ENCODE peak calls at places on chromosomes 7 and 10, in four cellular contexts. H is H1, Q is SK-N-SH, N is HCT116. C is an unnamed sample.
A peak's percentile ranks its signal among the peaks of the same experiment; 100 is the strongest.

GRCh38 chr7:123639646-123640045 is 16.0 kb upstream of the LMOD2 start:
- DNase-seq in H (no peak), Q (no peak), N (no peak), C (no peak)

GRCh38 chr10:88735661-88736060 is 24.2 kb upstream of the LIPN start:
- DNase-seq in H (no peak), Q (no peak), N (no peak), C (no peak)

GRCh38 chr10:5840314-5841307 is 27.4 kb upstream of the GDI2 start:
- DNase-seq in H (no peak), Q (no peak), N (no peak), C (no peak)

GRCh38 chr7:2691223-2691818 is 3.3 kb downstream of the AMZ1 start:
- DNase-seq in H (no peak), Q (no peak), N (no peak), C (no peak)

GRCh38 chr10:82750538-82750937 is 875.5 kb downstream of the NRG3 start:
- DNase-seq in H (no peak), Q (no peak), N (no peak), C (no peak)

GRCh38 chr10:132724436-132724835 is 61.5 kb downstream of the NKX6-2 start:
- DNase-seq in H (no peak), Q (no peak), N (no peak), C (no peak)

GRCh38 chr7:17185690-17186070 is 112.8 kb upstream of the AHR start:
- DNase-seq in H (no peak), Q (no peak), N (no peak), C (no peak)

GRCh38 chr7:20063645-20064044 is 153.5 kb downstream of the MACC1 start:
- DNase-seq in H (no peak), Q (no peak), N (no peak), C (no peak)

GRCh38 chr7:30595461-30596042 is 874 bp downstream of the GARS1 start:
- DNase-seq in H (no peak), Q (peak; percentile 26), N (no peak), C (no peak)

GRCh38 chr7:105715528-105715927 is 134.2 kb upstream of the EFCAB10 start:
- DNase-seq in H (no peak), Q (no peak), N (no peak), C (no peak)

GRCh38 chr7:80348221-80348620 is 163.6 kb downstream of the GNAT3 start:
- DNase-seq in H (no peak), Q (no peak), N (no peak), C (no peak)

GRCh38 chr7:51732066-51732465 is 415.5 kb upstream of the COBL start:
- DNase-seq in H (no peak), Q (no peak), N (no peak), C (no peak)

GRCh38 chr10:50417486-50417905 is 166.2 kb upstream of the ASAH2 start:
- DNase-seq in H (no peak), Q (peak; percentile 11), N (no peak), C (peak; percentile 24)

GRCh38 chr10:110993024-110993693 is 73.8 kb downstream of the SHOC2 start:
- DNase-seq in H (no peak), Q (no peak), N (no peak), C (no peak)

GRCh38 chr7:83876593-83876992 is 227.7 kb upstream of the SEMA3E start:
- DNase-seq in H (no peak), Q (no peak), N (no peak), C (peak; percentile 38)

GRCh38 chr10:5585517-5586222 is 60.9 kb downstream of the CALML3 start:
- DNase-seq in H (no peak), Q (no peak), N (no peak), C (no peak)

GRCh38 chr10:5900247-5900646 is 10.2 kb downstream of the FBH1 start:
- DNase-seq in H (no peak), Q (no peak), N (no peak), C (no peak)

GRCh38 chr10:110840225-110840922 is 31.4 kb upstream of the PDCD4 start:
- DNase-seq in H (no peak), Q (no peak), N (no peak), C (no peak)

GRCh38 chr10:53479365-53479764 is 706.8 kb upstream of the MBL2 start:
- DNase-seq in H (no peak), Q (no peak), N (no peak), C (no peak)

GRCh38 chr7:102122026-102122425 is 164.6 kb upstream of the SH2B2 start:
- DNase-seq in H (no peak), Q (no peak), N (no peak), C (no peak)

GRCh38 chr7:16564023-16564380 is 37.4 kb downstream of the LRRC72 start:
- DNase-seq in H (no peak), Q (no peak), N (no peak), C (no peak)

GRCh38 chr7:137295925-137296324 is 47.6 kb downstream of the PTN start:
- DNase-seq in H (no peak), Q (no peak), N (no peak), C (no peak)

GRCh38 chr7:91185771-91186170 is 78.5 kb upstream of the FZD1 start:
- DNase-seq in H (no peak), Q (no peak), N (no peak), C (no peak)

GRCh38 chr10:44955408-44956070 is 4.1 kb upstream of the RASSF4 start:
- DNase-seq in H (peak; percentile 34), Q (no peak), N (no peak), C (no peak)

GRCh38 chr7:28165221-28165807 is 15.3 kb downstream of the JAZF1 start:
- DNase-seq in H (no peak), Q (no peak), N (no peak), C (no peak)

GRCh38 chr10:44956176-44956575 is 3.4 kb upstream of the RASSF4 start:
- DNase-seq in H (no peak), Q (no peak), N (no peak), C (no peak)

GRCh38 chr10:33114451-33114944 is 156.5 kb upstream of the ITGB1 start:
- DNase-seq in H (no peak), Q (no peak), N (no peak), C (no peak)

GRCh38 chr7:158373761-158374545 is 213.7 kb downstream of the PTPRN2 start:
- DNase-seq in H (no peak), Q (no peak), N (no peak), C (no peak)

GRCh38 chr10:109978481-109978880 is 29.3 kb upstream of the ADD3 start:
- DNase-seq in H (peak; percentile 88), Q (no peak), N (peak; percentile 37), C (peak; percentile 54)

GRCh38 chr7:50324113-50324512 is 19.6 kb downstream of the IKZF1 start:
- DNase-seq in H (no peak), Q (no peak), N (no peak), C (no peak)

GRCh38 chr7:94396606-94397005 is 1.9 kb downstream of the COL1A2 start:
- DNase-seq in H (no peak), Q (no peak), N (no peak), C (no peak)

GRCh38 chr7:94397721-94398120 is 3.0 kb downstream of the COL1A2 start:
- DNase-seq in H (no peak), Q (no peak), N (no peak), C (no peak)

GRCh38 chr7:94401411-94401810 is 6.7 kb downstream of the COL1A2 start:
- DNase-seq in H (no peak), Q (no peak), N (no peak), C (no peak)

GRCh38 chr7:94400643-94401042 is 5.9 kb downstream of the COL1A2 start:
- DNase-seq in H (no peak), Q (no peak), N (no peak), C (no peak)

DNA sequence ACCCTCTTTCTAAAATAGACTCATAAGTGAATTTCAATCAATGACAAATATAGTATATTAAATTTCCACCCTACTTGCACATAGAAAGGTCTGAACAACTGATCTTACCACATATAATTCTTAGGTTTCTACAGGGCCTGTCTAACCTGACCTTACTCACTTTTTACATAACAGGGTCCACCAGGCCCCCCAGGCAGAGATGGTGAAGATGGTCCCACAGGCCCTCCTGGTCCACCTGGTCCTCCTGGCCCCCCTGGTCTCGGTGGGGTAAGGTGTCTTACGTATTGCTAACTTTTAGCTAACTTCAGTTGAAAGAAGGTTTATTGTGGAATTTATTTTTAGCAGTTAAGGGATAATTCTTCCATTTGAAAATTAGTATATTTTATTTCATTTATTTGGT is 5.3 kb downstream of the COL1A2 start:
- DNase-seq in H (no peak), Q (no peak), N (no peak), C (no peak)
- TF ChIP-seq JUND in H (no peak), Q (no peak), N (no peak), C (no peak)

GRCh38 chr7:56051053-56051338 is 248 bp downstream of the PSPH start:
- DNase-seq in H (no peak), Q (no peak), N (no peak), C (no peak)

GRCh38 chr7:56048245-56048644 is 3.0 kb downstream of the PSPH start:
- DNase-seq in H (no peak), Q (no peak), N (no peak), C (no peak)

GRCh38 chr7:56051339-56052191 is at the start of the genes CCT6A and PSPH:
- DNase-seq in H (peak; percentile 96), Q (peak; percentile 99), N (peak; percentile 95), C (peak; percentile 96)

GRCh38 chr7:56045796-56046195 is 5.4 kb downstream of the PSPH start:
- DNase-seq in H (no peak), Q (no peak), N (no peak), C (no peak)

DNA sequence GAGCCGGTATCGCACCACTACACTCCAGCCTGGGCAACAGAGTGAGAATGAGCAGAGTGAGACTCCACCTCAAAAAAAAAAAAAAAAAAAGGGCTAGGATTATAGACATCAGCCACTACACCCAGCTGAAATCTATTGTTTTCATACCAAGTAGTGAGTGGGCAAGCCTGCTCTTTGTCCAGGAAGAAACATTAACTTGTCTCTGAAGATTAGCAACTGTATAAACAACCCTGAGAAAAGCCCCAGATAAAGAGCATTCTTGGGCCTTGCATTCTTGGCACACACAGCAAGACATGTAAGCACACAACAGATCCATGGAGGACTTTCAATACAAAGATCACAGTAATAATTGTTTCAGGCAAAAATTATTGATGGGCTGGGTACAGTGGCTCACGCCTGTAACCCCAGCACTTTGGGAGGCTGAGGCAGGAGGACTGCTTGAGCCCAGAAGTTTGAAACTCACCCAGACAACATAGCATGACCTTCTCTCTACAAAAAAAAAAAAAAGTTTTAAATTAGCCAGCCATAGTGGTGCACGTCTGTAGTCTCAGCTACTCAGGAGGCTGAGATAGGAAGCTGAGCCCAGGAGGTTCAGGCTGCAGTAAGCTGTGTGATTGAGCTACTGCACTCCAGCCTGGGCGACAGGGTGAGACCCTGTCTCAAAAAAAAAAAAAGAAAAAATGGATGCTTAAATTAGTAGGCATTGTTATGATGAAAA is 4.4 kb downstream of the PSPH start:
- DNase-seq in H (no peak), Q (no peak), N (no peak), C (no peak)
- TF ChIP-seq JUND in H (no peak), Q (peak; percentile 81), N (no peak), C (no peak)

GRCh38 chr10:60206735-60207134 is 182.9 kb downstream of the ANK3 start:
- DNase-seq in H (no peak), Q (no peak), N (no peak), C (peak; percentile 43)
- TF ChIP-seq JUND in H (no peak), Q (no peak), N (no peak), C (no peak)

GRCh38 chr10:24149640-24150039 is 59.3 kb upstream of the KIAA1217 start:
- DNase-seq in H (no peak), Q (no peak), N (no peak), C (no peak)
- TF ChIP-seq JUND in H (no peak), Q (no peak), N (no peak), C (no peak)